ENCODE peak calls at places on chromosomes 7 and 10, in seven cellular contexts. H is naive B cell; T is stimulated activated CD8-positive, alpha-beta memory T cell treated with anti-CD3 and anti-CD28 coated beads, Interleukin-15, amount 100 ng/mL, for 4 hours; B is mesendoderm; G is activated CD4-positive, alpha-beta T cell treated with anti-CD3 and anti-CD28 coated beads for 24 hours; V is aorta; C is DMS153. J is an unnamed sample.

GRCh38 chr7:6232534-6232933 is 39.9 kb downstream of the CYTH3 start:
- DNase-seq in H (no peak), T (no peak), B (no peak), G (no peak), V (no peak), C (no peak), J (no peak)

GRCh38 chr10:87723500-87723899 is 63.8 kb downstream of the PAPSS2 start:
- DNase-seq in H (no peak), T (no peak), B (no peak), G (no peak), V (no peak), C (no peak), J (no peak)

GRCh38 chr7:69635572-69636190 is 37.4 kb downstream of the AUTS2 start:
- DNase-seq in H (no peak), T (no peak), B (no peak), G (no peak), V (no peak), C (no peak), J (no peak)

GRCh38 chr10:6769704-6770417 is 189.8 kb upstream of the PRKCQ start:
- DNase-seq in H (no peak), T (no peak), B (no peak), G (no peak), V (no peak), C (no peak), J (no peak)

GRCh38 chr10:50988792-50989191 is 85.5 kb upstream of the PRKG1 start:
- DNase-seq in H (no peak), T (no peak), B (peak; percentile 14), G (no peak), V (no peak), C (no peak), J (no peak)

GRCh38 chr7:17725761-17726160 is 214.5 kb downstream of the SNX13 start:
- DNase-seq in H (no peak), T (no peak), B (no peak), G (no peak), V (no peak), C (no peak), J (no peak)

GRCh38 chr7:23136216-23136615 is 30.6 kb downstream of the KLHL7 start:
- DNase-seq in H (no peak), T (no peak), B (no peak), G (no peak), V (no peak), C (no peak), J (no peak)

GRCh38 chr10:78736926-78737618 is 331.7 kb upstream of the ZMIZ1 start:
- DNase-seq in H (no peak), T (no peak), B (peak; percentile 52), G (no peak), V (no peak), C (no peak), J (no peak)

GRCh38 chr10:131928248-131929095 is 27.7 kb downstream of the PPP2R2D start:
- DNase-seq in H (peak; percentile 43), T (peak; percentile 38), B (no peak), G (peak; percentile 12), V (no peak), C (no peak), J (no peak)

GRCh38 chr10:110307805-110308204 is 3.1 kb upstream of the SMNDC1 start:
- DNase-seq in H (no peak), T (no peak), B (no peak), G (no peak), V (no peak), C (no peak), J (no peak)

GRCh38 chr10:88921194-88921593 is 31.4 kb downstream of the ACTA2 start:
- DNase-seq in H (no peak), T (no peak), B (peak; percentile 51), G (no peak), V (no peak), C (no peak), J (no peak)

GRCh38 chr10:52318136-52318810 is 4.2 kb downstream of the DKK1 start:
- DNase-seq in H (no peak), T (no peak), B (peak; percentile 30), G (no peak), V (no peak), C (no peak), J (no peak)

GRCh38 chr10:3948843-3949242 is 163.8 kb upstream of the KLF6 start:
- DNase-seq in H (no peak), T (peak; percentile 63), B (no peak), G (peak; percentile 33), V (no peak), C (peak; percentile 37), J (no peak)

GRCh38 chr7:133773601-133774000 is 353.5 kb upstream of the LRGUK start:
- DNase-seq in H (no peak), T (no peak), B (peak; percentile 31), G (no peak), V (no peak), C (no peak), J (no peak)

GRCh38 chr10:73218466-73219191 is 28.4 kb downstream of the DNAJC9 start:
- DNase-seq in H (no peak), T (no peak), B (peak; percentile 40), G (no peak), V (no peak), C (no peak), J (no peak)

GRCh38 chr10:96987842-96988175 is 155.7 kb downstream of the LCOR start:
- DNase-seq in H (no peak), T (no peak), B (no peak), G (no peak), V (no peak), C (no peak), J (no peak)

GRCh38 chr10:48444266-48444665 is 137.8 kb downstream of the MAPK8 start:
- DNase-seq in H (no peak), T (no peak), B (peak; percentile 92), G (no peak), V (no peak), C (peak; percentile 35), J (peak; percentile 31)

GRCh38 chr7:105776986-105777910 is 99.2 kb downstream of the ATXN7L1 start:
- DNase-seq in H (no peak), T (no peak), B (peak; percentile 74), G (no peak), V (no peak), C (no peak), J (no peak)

GRCh38 chr10:132272061-132272766 is 35.5 kb downstream of the STK32C start:
- DNase-seq in H (no peak), T (no peak), B (no peak), G (no peak), V (peak; percentile 71), C (no peak), J (peak; percentile 85)

GRCh38 chr10:21978191-21978862 is 25.2 kb downstream of the DNAJC1 start:
- DNase-seq in H (no peak), T (no peak), B (peak; percentile 39), G (no peak), V (no peak), C (no peak), J (no peak)

GRCh38 chr7:49852619-49853462 is 79.4 kb downstream of the VWC2 start:
- DNase-seq in H (no peak), T (no peak), B (peak; percentile 85), G (no peak), V (no peak), C (peak; percentile 41), J (no peak)

GRCh38 chr7:30134523-30135270 is at the start of gene MTURN:
- DNase-seq in H (peak; percentile 83), T (peak; percentile 73), B (peak; percentile 91), G (peak; percentile 69), V (peak; percentile 96), C (peak; percentile 93), J (peak; percentile 96)

GRCh38 chr7:139035588-139036353 is at the start of gene ZC3HAV1L:
- DNase-seq in H (peak; percentile 13), T (no peak), B (peak; percentile 67), G (peak; percentile 36), V (peak; percentile 88), C (peak; percentile 40), J (peak; percentile 88)

GRCh38 chr10:124579003-124579384 is 117.4 kb downstream of the LHPP start:
- DNase-seq in H (no peak), T (no peak), B (no peak), G (no peak), V (peak; percentile 85), C (no peak), J (peak; percentile 90)

GRCh38 chr10:59099536-59099935 is 76.9 kb upstream of the PHYHIPL start:
- DNase-seq in H (no peak), T (no peak), B (no peak), G (no peak), V (no peak), C (no peak), J (no peak)

GRCh38 chr7:149718730-149719049 is 54.7 kb downstream of the ZNF467 start:
- DNase-seq in H (no peak), T (no peak), B (no peak), G (no peak), V (no peak), C (no peak), J (no peak)

GRCh38 chr7:151415375-151416112 is 5.7 kb upstream of the WDR86 start:
- DNase-seq in H (no peak), T (no peak), B (no peak), G (no peak), V (no peak), C (no peak), J (no peak)

GRCh38 chr10:105146436-105146835 is 505.3 kb downstream of the SORCS3 start:
- DNase-seq in H (no peak), T (no peak), B (no peak), G (no peak), V (no peak), C (no peak), J (no peak)

GRCh38 chr7:33666526-33666925 is 238.8 kb upstream of the BMPER start:
- DNase-seq in H (no peak), T (no peak), B (no peak), G (no peak), V (no peak), C (no peak), J (no peak)

GRCh38 chr7:54783952-54784351 is 24.9 kb upstream of the SEC61G start:
- DNase-seq in H (no peak), T (no peak), B (no peak), G (no peak), V (no peak), C (no peak), J (no peak)

GRCh38 chr10:80015911-80016590 is 62.4 kb upstream of the TMEM254 start:
- DNase-seq in H (no peak), T (no peak), B (no peak), G (no peak), V (no peak), C (no peak), J (no peak)

GRCh38 chr7:30348083-30348560 is 63.7 kb downstream of the ZNRF2 start:
- DNase-seq in H (peak; percentile 39), T (peak; percentile 28), B (peak; percentile 88), G (peak; percentile 20), V (no peak), C (no peak), J (no peak)

GRCh38 chr10:1737222-1738061 is at the start of gene ADARB2:
- DNase-seq in H (peak; percentile 42), T (no peak), B (peak; percentile 95), G (no peak), V (no peak), C (peak; percentile 88), J (no peak)

GRCh38 chr10:26439436-26440090 is 1.4 kb downstream of the APBB1IP start:
- DNase-seq in H (no peak), T (no peak), B (no peak), G (no peak), V (no peak), C (no peak), J (no peak)

GRCh38 chr7:3559178-3559765 is 258.2 kb downstream of the SDK1 start:
- DNase-seq in H (no peak), T (no peak), B (no peak), G (no peak), V (no peak), C (peak; percentile 64), J (no peak)

GRCh38 chr10:123741711-123742110 is 75.6 kb downstream of the GPR26 start:
- DNase-seq in H (no peak), T (no peak), B (no peak), G (no peak), V (no peak), C (no peak), J (no peak)

J was measured in posterior vena cava.